ENCODE peak calls at places on chromosomes 7 and 10, in six cellular contexts. N is mucosa of descending colon; M is stimulated activated effector memory CD8-positive, alpha-beta T cell treated with anti-CD3 and anti-CD28 coated beads, Interleukin-12 subunit alpha, Interleukin-12 subunit beta, amount 100 ng/mL, for 72 hours; I is activated CD4-positive, alpha-beta T cell treated with anti-CD3 and anti-CD28 coated beads for 36 hours; V is RWPE2; C is right cardiac atrium. E is an unnamed sample.
A peak's percentile ranks its signal among the peaks of the same experiment; 100 is the strongest.

GRCh38 chr7:105408791-105409410 is 20.2 kb upstream of the SRPK2 start:
- ATAC-seq in V (peak; percentile 35), N (no peak), M (no peak), C (no peak), I (no peak), E (no peak)

GRCh38 chr10:6177880-6178281 is 24.9 kb upstream of the PFKFB3 start:
- ATAC-seq in M (no peak), I (no peak), N (no peak), C (peak; percentile 72), V (no peak), E (no peak)

GRCh38 chr7:32071466-32072091 is 1.4 kb upstream of the PDE1C start:
- ATAC-seq in M (no peak), N (no peak), V (no peak), I (no peak), C (no peak), E (no peak)

GRCh38 chr7:111388912-111389311 is 173.4 kb downstream of the IMMP2L start:
- ATAC-seq in N (no peak), V (no peak), I (no peak), C (no peak), M (no peak), E (peak; percentile 83)

GRCh38 chr10:22685926-22686325 is 28.5 kb downstream of the PIP4K2A start:
- ATAC-seq in M (no peak), N (no peak), V (no peak), I (no peak), C (peak; percentile 87), E (no peak)

GRCh38 chr10:132455986-132456847 is 59.2 kb downstream of the PWWP2B start:
- ATAC-seq in N (no peak), C (no peak), M (no peak), I (no peak), V (no peak), E (no peak)

GRCh38 chr7:25789701-25790240 is 362.2 kb upstream of the NFE2L3 start:
- ATAC-seq in I (no peak), M (no peak), N (no peak), C (no peak), V (no peak), E (no peak)

GRCh38 chr10:122052702-122053101 is 63.7 kb downstream of the TACC2 start:
- ATAC-seq in M (no peak), I (no peak), V (peak; percentile 51), N (no peak), C (no peak), E (no peak)

GRCh38 chr7:28410628-28411578 is 1.4 kb upstream of the CREB5 start:
- ATAC-seq in M (no peak), C (peak; percentile 14), V (no peak), I (peak; percentile 30), N (peak; percentile 4), E (peak; percentile 68)

GRCh38 chr7:105992888-105993287 is 29.8 kb downstream of the CDHR3 start:
- ATAC-seq in C (no peak), I (no peak), N (no peak), M (no peak), V (no peak), E (no peak)

GRCh38 chr7:139631520-139632031 is 108.1 kb downstream of the CLEC2L start:
- ATAC-seq in C (no peak), N (no peak), V (no peak), M (no peak), I (no peak), E (no peak)

GRCh38 chr7:75716992-75717626 is 21.6 kb downstream of the HIP1 start:
- ATAC-seq in I (no peak), C (no peak), M (no peak), V (peak; percentile 78), N (no peak), E (no peak)

GRCh38 chr7:2602736-2603387 is 28.9 kb upstream of the TTYH3 start:
- ATAC-seq in M (peak; percentile 15), N (no peak), C (no peak), I (no peak), V (peak; percentile 9), E (no peak)

GRCh38 chr7:44454348-44454747 is 36.1 kb downstream of the NUDCD3 start:
- ATAC-seq in C (no peak), I (peak; percentile 68), M (peak; percentile 86), V (no peak), N (no peak), E (no peak)

GRCh38 chr7:93117327-93117726 is 452 bp downstream of the SAMD9 start:
- ATAC-seq in V (peak; percentile 15), C (no peak), I (no peak), M (no peak), N (no peak), E (no peak)

GRCh38 chr10:72006026-72006425 is 41.8 kb downstream of the CHST3 start:
- ATAC-seq in M (no peak), V (no peak), N (no peak), I (no peak), C (no peak), E (peak; percentile 58)

GRCh38 chr7:12303096-12303495 is 92.0 kb downstream of the TMEM106B start:
- ATAC-seq in N (peak; percentile 34), I (peak; percentile 55), C (no peak), M (peak; percentile 67), V (peak; percentile 67), E (no peak)

GRCh38 chr10:70715853-70716795 is 43.8 kb downstream of the ADAMTS14 start:
- ATAC-seq in N (peak; percentile 26), C (no peak), I (peak; percentile 81), M (peak; percentile 69), V (peak; percentile 27), E (peak; percentile 35)

GRCh38 chr10:50527438-50528043 is 96.2 kb downstream of the SGMS1 start:
- ATAC-seq in N (no peak), M (peak; percentile 99), I (peak; percentile 88), V (no peak), C (peak; percentile 84), E (no peak)

GRCh38 chr10:98917828-98918227 is 317.8 kb downstream of the HPSE2 start:
- ATAC-seq in I (no peak), N (no peak), V (no peak), M (no peak), C (no peak), E (no peak)

GRCh38 chr7:135486258-135486657 is 23.6 kb downstream of the CNOT4 start:
- ATAC-seq in I (no peak), N (no peak), M (peak; percentile 67), C (no peak), V (no peak), E (no peak)

GRCh38 chr7:37709631-37710509 is 26.3 kb downstream of the GPR141 start:
- ATAC-seq in N (no peak), M (peak; percentile 89), V (no peak), C (no peak), I (peak; percentile 79), E (no peak)

GRCh38 chr7:55588379-55588699 is 16.0 kb upstream of the VOPP1 start:
- ATAC-seq in C (no peak), I (peak; percentile 30), N (no peak), V (no peak), M (peak; percentile 59), E (no peak)

GRCh38 chr10:122171270-122171669 is 99.8 kb upstream of the BTBD16 start:
- ATAC-seq in I (no peak), V (no peak), N (no peak), C (no peak), M (no peak), E (no peak)

GRCh38 chr7:36957620-36958019 is 233.3 kb upstream of the AOAH start:
- ATAC-seq in N (peak; percentile 42), I (no peak), V (no peak), M (no peak), C (no peak), E (no peak)

GRCh38 chr10:7056216-7056615 is 354.6 kb downstream of the SFMBT2 start:
- ATAC-seq in N (no peak), V (no peak), M (no peak), C (no peak), I (no peak), E (no peak)

GRCh38 chr10:79239275-79239779 is 107.9 kb upstream of the PPIF start:
- ATAC-seq in I (no peak), M (peak; percentile 46), N (peak; percentile 9), V (no peak), C (no peak), E (no peak)

GRCh38 chr10:77182803-77183202 is 454.8 kb downstream of the KCNMA1 start:
- ATAC-seq in V (no peak), C (peak; percentile 14), N (no peak), I (no peak), M (no peak), E (no peak)

GRCh38 chr10:110698340-110698739 is 54.2 kb downstream of the RBM20 start:
- ATAC-seq in C (peak; percentile 40), M (no peak), I (no peak), N (no peak), V (no peak), E (no peak)

GRCh38 chr10:102678842-102679289 is 34.6 kb downstream of the TRIM8 start:
- ATAC-seq in V (peak; percentile 62), M (peak; percentile 61), N (peak; percentile 81), C (peak; percentile 57), I (no peak), E (peak; percentile 46)

GRCh38 chr10:67783576-67784294 is 54.3 kb downstream of the DNAJC12 start:
- ATAC-seq in V (no peak), I (peak; percentile 14), M (no peak), C (peak; percentile 27), N (peak; percentile 77), E (peak; percentile 76)

GRCh38 chr10:77279207-77279606 is 358.4 kb downstream of the KCNMA1 start:
- ATAC-seq in C (no peak), M (peak; percentile 56), V (no peak), N (no peak), I (peak; percentile 47), E (no peak)

GRCh38 chr7:116601426-116601825 is 70.6 kb upstream of the MET start:
- ATAC-seq in C (no peak), V (no peak), N (no peak), M (peak; percentile 90), I (peak; percentile 92), E (peak; percentile 82)